ENCODE peak calls at places on chromosomes 16 and 17, in ten cellular contexts. One of them, this sample, is unnamed.

GRCh38 chr16:30948956-30949654 is at the start of gene ORAI3:
- DNase-seq in CD8-positive, alpha-beta T cell: peak; percentile 43
- DNase-seq in substantia nigra: no peak
- DNase-seq in progenitor cell of endocrine pancreas: peak; percentile 45
- DNase-seq in NCI-H1092 treated with DMSO at 0.1 percent for 48 hours: no peak
- DNase-seq in WTC11: peak; percentile 69
- DNase-seq in PC-3: peak; percentile 42
- DNase-seq in GM20000: peak; percentile 92
- DNase-seq in stimulated activated CD8-positive, alpha-beta memory T cell treated with anti-CD3 and anti-CD28 coated beads, Interleukin-7, amount 100 ng/mL, for 48 hours: no peak
- DNase-seq in NCI-H2171: peak; percentile 13
- DNase-seq in this sample: peak; percentile 40

GRCh38 chr17:19317359-19318095 is 45.0 kb downstream of the B9D1 start:
- DNase-seq in PC-3: no peak
- DNase-seq in NCI-H2171: no peak
- DNase-seq in progenitor cell of endocrine pancreas: peak; percentile 26
- DNase-seq in GM20000: peak; percentile 74
- DNase-seq in CD8-positive, alpha-beta T cell: no peak
- DNase-seq in stimulated activated CD8-positive, alpha-beta memory T cell treated with anti-CD3 and anti-CD28 coated beads, Interleukin-7, amount 100 ng/mL, for 48 hours: no peak
- DNase-seq in substantia nigra: peak; percentile 79
- DNase-seq in NCI-H1092 treated with DMSO at 0.1 percent for 48 hours: no peak
- DNase-seq in WTC11: peak; percentile 94
- DNase-seq in this sample: peak; percentile 90

GRCh38 chr16:27318399-27319256 is 4.9 kb downstream of the IL4R start:
- DNase-seq in PC-3: no peak
- DNase-seq in NCI-H2171: no peak
- DNase-seq in substantia nigra: no peak
- DNase-seq in GM20000: peak; percentile 64
- DNase-seq in NCI-H1092 treated with DMSO at 0.1 percent for 48 hours: no peak
- DNase-seq in stimulated activated CD8-positive, alpha-beta memory T cell treated with anti-CD3 and anti-CD28 coated beads, Interleukin-7, amount 100 ng/mL, for 48 hours: peak; percentile 35
- DNase-seq in WTC11: peak; percentile 19
- DNase-seq in progenitor cell of endocrine pancreas: no peak
- DNase-seq in CD8-positive, alpha-beta T cell: peak; percentile 53
- DNase-seq in this sample: no peak

GRCh38 chr17:74599023-74599399 is 6.9 kb upstream of the CD300LD start:
- DNase-seq in NCI-H2171: no peak
- DNase-seq in progenitor cell of endocrine pancreas: no peak
- DNase-seq in CD8-positive, alpha-beta T cell: no peak
- DNase-seq in stimulated activated CD8-positive, alpha-beta memory T cell treated with anti-CD3 and anti-CD28 coated beads, Interleukin-7, amount 100 ng/mL, for 48 hours: no peak
- DNase-seq in WTC11: no peak
- DNase-seq in NCI-H1092 treated with DMSO at 0.1 percent for 48 hours: no peak
- DNase-seq in PC-3: no peak
- DNase-seq in GM20000: no peak
- DNase-seq in substantia nigra: no peak
- DNase-seq in this sample: no peak

GRCh38 chr17:68344701-68345136 is 53.4 kb downstream of the ARSG start:
- DNase-seq in PC-3: no peak
- DNase-seq in substantia nigra: no peak
- DNase-seq in progenitor cell of endocrine pancreas: no peak
- DNase-seq in CD8-positive, alpha-beta T cell: peak; percentile 58
- DNase-seq in stimulated activated CD8-positive, alpha-beta memory T cell treated with anti-CD3 and anti-CD28 coated beads, Interleukin-7, amount 100 ng/mL, for 48 hours: no peak
- DNase-seq in WTC11: no peak
- DNase-seq in GM20000: no peak
- DNase-seq in NCI-H2171: no peak
- DNase-seq in NCI-H1092 treated with DMSO at 0.1 percent for 48 hours: no peak
- DNase-seq in this sample: no peak

GRCh38 chr17:78617371-78618061 is 40.3 kb upstream of the DNAH17 start:
- DNase-seq in WTC11: no peak
- DNase-seq in GM20000: no peak
- DNase-seq in substantia nigra: no peak
- DNase-seq in CD8-positive, alpha-beta T cell: no peak
- DNase-seq in NCI-H1092 treated with DMSO at 0.1 percent for 48 hours: no peak
- DNase-seq in PC-3: no peak
- DNase-seq in stimulated activated CD8-positive, alpha-beta memory T cell treated with anti-CD3 and anti-CD28 coated beads, Interleukin-7, amount 100 ng/mL, for 48 hours: no peak
- DNase-seq in NCI-H2171: no peak
- DNase-seq in progenitor cell of endocrine pancreas: no peak
- DNase-seq in this sample: no peak

GRCh38 chr17:36922175-36922574 is 15.1 kb upstream of the LHX1 start:
- DNase-seq in NCI-H2171: no peak
- DNase-seq in PC-3: no peak
- DNase-seq in stimulated activated CD8-positive, alpha-beta memory T cell treated with anti-CD3 and anti-CD28 coated beads, Interleukin-7, amount 100 ng/mL, for 48 hours: no peak
- DNase-seq in NCI-H1092 treated with DMSO at 0.1 percent for 48 hours: no peak
- DNase-seq in GM20000: no peak
- DNase-seq in progenitor cell of endocrine pancreas: no peak
- DNase-seq in WTC11: no peak
- DNase-seq in CD8-positive, alpha-beta T cell: no peak
- DNase-seq in substantia nigra: no peak
- DNase-seq in this sample: no peak

GRCh38 chr16:14007460-14007859 is 63.7 kb upstream of the MRTFB start:
- DNase-seq in CD8-positive, alpha-beta T cell: no peak
- DNase-seq in NCI-H1092 treated with DMSO at 0.1 percent for 48 hours: peak; percentile 61
- DNase-seq in GM20000: peak; percentile 26
- DNase-seq in substantia nigra: no peak
- DNase-seq in WTC11: no peak
- DNase-seq in stimulated activated CD8-positive, alpha-beta memory T cell treated with anti-CD3 and anti-CD28 coated beads, Interleukin-7, amount 100 ng/mL, for 48 hours: no peak
- DNase-seq in PC-3: peak; percentile 76
- DNase-seq in progenitor cell of endocrine pancreas: no peak
- DNase-seq in NCI-H2171: no peak
- DNase-seq in this sample: no peak

GRCh38 chr16:89270666-89271345 is 53.3 kb downstream of the ZNF778 start:
- DNase-seq in progenitor cell of endocrine pancreas: no peak
- DNase-seq in stimulated activated CD8-positive, alpha-beta memory T cell treated with anti-CD3 and anti-CD28 coated beads, Interleukin-7, amount 100 ng/mL, for 48 hours: no peak
- DNase-seq in PC-3: no peak
- DNase-seq in substantia nigra: no peak
- DNase-seq in CD8-positive, alpha-beta T cell: no peak
- DNase-seq in NCI-H1092 treated with DMSO at 0.1 percent for 48 hours: no peak
- DNase-seq in NCI-H2171: no peak
- DNase-seq in WTC11: no peak
- DNase-seq in GM20000: no peak
- DNase-seq in this sample: no peak

GRCh38 chr17:43790311-43790940 is 10.2 kb downstream of the CFAP97D1 start:
- DNase-seq in PC-3: peak; percentile 24
- DNase-seq in CD8-positive, alpha-beta T cell: no peak
- DNase-seq in progenitor cell of endocrine pancreas: no peak
- DNase-seq in NCI-H2171: no peak
- DNase-seq in stimulated activated CD8-positive, alpha-beta memory T cell treated with anti-CD3 and anti-CD28 coated beads, Interleukin-7, amount 100 ng/mL, for 48 hours: no peak
- DNase-seq in GM20000: no peak
- DNase-seq in NCI-H1092 treated with DMSO at 0.1 percent for 48 hours: peak; percentile 37
- DNase-seq in substantia nigra: no peak
- DNase-seq in WTC11: peak; percentile 29
- DNase-seq in this sample: peak; percentile 72

GRCh38 chr17:40779181-40779909 is 3.0 kb downstream of the KRT27 start:
- DNase-seq in stimulated activated CD8-positive, alpha-beta memory T cell treated with anti-CD3 and anti-CD28 coated beads, Interleukin-7, amount 100 ng/mL, for 48 hours: no peak
- DNase-seq in NCI-H1092 treated with DMSO at 0.1 percent for 48 hours: peak; percentile 8
- DNase-seq in progenitor cell of endocrine pancreas: no peak
- DNase-seq in NCI-H2171: no peak
- DNase-seq in GM20000: no peak
- DNase-seq in WTC11: peak; percentile 35
- DNase-seq in CD8-positive, alpha-beta T cell: no peak
- DNase-seq in PC-3: no peak
- DNase-seq in substantia nigra: no peak
- DNase-seq in this sample: no peak

GRCh38 chr16:88035292-88035691 is 84.1 kb downstream of the BANP start:
- DNase-seq in substantia nigra: no peak
- DNase-seq in WTC11: no peak
- DNase-seq in PC-3: no peak
- DNase-seq in NCI-H2171: no peak
- DNase-seq in CD8-positive, alpha-beta T cell: no peak
- DNase-seq in NCI-H1092 treated with DMSO at 0.1 percent for 48 hours: no peak
- DNase-seq in GM20000: no peak
- DNase-seq in progenitor cell of endocrine pancreas: no peak
- DNase-seq in stimulated activated CD8-positive, alpha-beta memory T cell treated with anti-CD3 and anti-CD28 coated beads, Interleukin-7, amount 100 ng/mL, for 48 hours: no peak
- DNase-seq in this sample: no peak

GRCh38 chr17:12134587-12134986 is 113.9 kb downstream of the MAP2K4 start:
- DNase-seq in PC-3: no peak
- DNase-seq in NCI-H2171: no peak
- DNase-seq in NCI-H1092 treated with DMSO at 0.1 percent for 48 hours: no peak
- DNase-seq in stimulated activated CD8-positive, alpha-beta memory T cell treated with anti-CD3 and anti-CD28 coated beads, Interleukin-7, amount 100 ng/mL, for 48 hours: no peak
- DNase-seq in progenitor cell of endocrine pancreas: no peak
- DNase-seq in WTC11: no peak
- DNase-seq in CD8-positive, alpha-beta T cell: no peak
- DNase-seq in GM20000: no peak
- DNase-seq in substantia nigra: no peak
- DNase-seq in this sample: no peak

GRCh38 chr17:67655478-67656148 is 62.1 kb upstream of the NOL11 start:
- DNase-seq in GM20000: no peak
- DNase-seq in CD8-positive, alpha-beta T cell: no peak
- DNase-seq in progenitor cell of endocrine pancreas: no peak
- DNase-seq in stimulated activated CD8-positive, alpha-beta memory T cell treated with anti-CD3 and anti-CD28 coated beads, Interleukin-7, amount 100 ng/mL, for 48 hours: no peak
- DNase-seq in WTC11: no peak
- DNase-seq in PC-3: no peak
- DNase-seq in NCI-H1092 treated with DMSO at 0.1 percent for 48 hours: no peak
- DNase-seq in NCI-H2171: no peak
- DNase-seq in substantia nigra: no peak
- DNase-seq in this sample: peak; percentile 11

GRCh38 chr17:61456688-61457225 is 4.5 kb downstream of the TBX4 start:
- DNase-seq in WTC11: no peak
- DNase-seq in CD8-positive, alpha-beta T cell: peak; percentile 6
- DNase-seq in NCI-H2171: no peak
- DNase-seq in PC-3: no peak
- DNase-seq in substantia nigra: no peak
- DNase-seq in NCI-H1092 treated with DMSO at 0.1 percent for 48 hours: no peak
- DNase-seq in GM20000: no peak
- DNase-seq in progenitor cell of endocrine pancreas: no peak
- DNase-seq in stimulated activated CD8-positive, alpha-beta memory T cell treated with anti-CD3 and anti-CD28 coated beads, Interleukin-7, amount 100 ng/mL, for 48 hours: no peak
- DNase-seq in this sample: no peak

GRCh38 chr17:57956311-57957119 is 1.3 kb upstream of the CUEDC1 start:
- DNase-seq in WTC11: no peak
- DNase-seq in stimulated activated CD8-positive, alpha-beta memory T cell treated with anti-CD3 and anti-CD28 coated beads, Interleukin-7, amount 100 ng/mL, for 48 hours: peak; percentile 13
- DNase-seq in progenitor cell of endocrine pancreas: no peak
- DNase-seq in NCI-H1092 treated with DMSO at 0.1 percent for 48 hours: no peak
- DNase-seq in CD8-positive, alpha-beta T cell: peak; percentile 43
- DNase-seq in PC-3: no peak
- DNase-seq in NCI-H2171: peak; percentile 42
- DNase-seq in GM20000: peak; percentile 77
- DNase-seq in substantia nigra: no peak
- DNase-seq in this sample: peak; percentile 87

GRCh38 chr17:75130632-75131277 is 787 bp downstream of the NT5C start:
- DNase-seq in progenitor cell of endocrine pancreas: peak; percentile 42
- DNase-seq in stimulated activated CD8-positive, alpha-beta memory T cell treated with anti-CD3 and anti-CD28 coated beads, Interleukin-7, amount 100 ng/mL, for 48 hours: peak; percentile 20
- DNase-seq in WTC11: peak; percentile 75
- DNase-seq in GM20000: peak; percentile 76
- DNase-seq in PC-3: peak; percentile 73
- DNase-seq in CD8-positive, alpha-beta T cell: peak; percentile 47
- DNase-seq in NCI-H1092 treated with DMSO at 0.1 percent for 48 hours: peak; percentile 74
- DNase-seq in NCI-H2171: peak; percentile 87
- DNase-seq in substantia nigra: no peak
- DNase-seq in this sample: peak; percentile 100

GRCh38 chr17:63698886-63699637 is 863 bp downstream of the LIMD2 start:
- DNase-seq in WTC11: peak; percentile 62
- DNase-seq in substantia nigra: no peak
- DNase-seq in stimulated activated CD8-positive, alpha-beta memory T cell treated with anti-CD3 and anti-CD28 coated beads, Interleukin-7, amount 100 ng/mL, for 48 hours: peak; percentile 65
- DNase-seq in GM20000: peak; percentile 89
- DNase-seq in PC-3: peak; percentile 25
- DNase-seq in NCI-H2171: no peak
- DNase-seq in progenitor cell of endocrine pancreas: peak; percentile 29
- DNase-seq in NCI-H1092 treated with DMSO at 0.1 percent for 48 hours: peak; percentile 31
- DNase-seq in CD8-positive, alpha-beta T cell: peak; percentile 92
- DNase-seq in this sample: no peak

GRCh38 chr17:9020096-9020823 is 1.1 kb upstream of the NTN1 start:
- DNase-seq in WTC11: no peak
- DNase-seq in NCI-H1092 treated with DMSO at 0.1 percent for 48 hours: no peak
- DNase-seq in stimulated activated CD8-positive, alpha-beta memory T cell treated with anti-CD3 and anti-CD28 coated beads, Interleukin-7, amount 100 ng/mL, for 48 hours: no peak
- DNase-seq in NCI-H2171: no peak
- DNase-seq in progenitor cell of endocrine pancreas: no peak
- DNase-seq in GM20000: peak; percentile 43
- DNase-seq in substantia nigra: no peak
- DNase-seq in PC-3: no peak
- DNase-seq in CD8-positive, alpha-beta T cell: no peak
- DNase-seq in this sample: no peak

GRCh38 chr16:75074920-75075687 is 41.5 kb downstream of the LDHD start:
- DNase-seq in WTC11: no peak
- DNase-seq in substantia nigra: no peak
- DNase-seq in GM20000: peak; percentile 67
- DNase-seq in stimulated activated CD8-positive, alpha-beta memory T cell treated with anti-CD3 and anti-CD28 coated beads, Interleukin-7, amount 100 ng/mL, for 48 hours: peak; percentile 63
- DNase-seq in progenitor cell of endocrine pancreas: no peak
- DNase-seq in NCI-H2171: no peak
- DNase-seq in NCI-H1092 treated with DMSO at 0.1 percent for 48 hours: no peak
- DNase-seq in CD8-positive, alpha-beta T cell: peak; percentile 84
- DNase-seq in PC-3: no peak
- DNase-seq in this sample: no peak

GRCh38 chr16:83992624-83993023 is 24.6 kb downstream of the NECAB2 start:
- DNase-seq in stimulated activated CD8-positive, alpha-beta memory T cell treated with anti-CD3 and anti-CD28 coated beads, Interleukin-7, amount 100 ng/mL, for 48 hours: no peak
- DNase-seq in NCI-H2171: no peak
- DNase-seq in substantia nigra: no peak
- DNase-seq in PC-3: peak; percentile 20
- DNase-seq in WTC11: no peak
- DNase-seq in NCI-H1092 treated with DMSO at 0.1 percent for 48 hours: peak; percentile 41
- DNase-seq in progenitor cell of endocrine pancreas: no peak
- DNase-seq in GM20000: no peak
- DNase-seq in CD8-positive, alpha-beta T cell: no peak
- DNase-seq in this sample: no peak

GRCh38 chr17:10116267-10116666 is 82.1 kb downstream of the GAS7 start:
- DNase-seq in substantia nigra: no peak
- DNase-seq in stimulated activated CD8-positive, alpha-beta memory T cell treated with anti-CD3 and anti-CD28 coated beads, Interleukin-7, amount 100 ng/mL, for 48 hours: no peak
- DNase-seq in PC-3: no peak
- DNase-seq in NCI-H2171: no peak
- DNase-seq in CD8-positive, alpha-beta T cell: no peak
- DNase-seq in WTC11: no peak
- DNase-seq in progenitor cell of endocrine pancreas: no peak
- DNase-seq in NCI-H1092 treated with DMSO at 0.1 percent for 48 hours: no peak
- DNase-seq in GM20000: no peak
- DNase-seq in this sample: no peak

GRCh38 chr17:66963521-66964082 is 905 bp upstream of the CACNG4 start:
- DNase-seq in CD8-positive, alpha-beta T cell: no peak
- DNase-seq in substantia nigra: no peak
- DNase-seq in progenitor cell of endocrine pancreas: no peak
- DNase-seq in NCI-H1092 treated with DMSO at 0.1 percent for 48 hours: no peak
- DNase-seq in PC-3: no peak
- DNase-seq in WTC11: no peak
- DNase-seq in stimulated activated CD8-positive, alpha-beta memory T cell treated with anti-CD3 and anti-CD28 coated beads, Interleukin-7, amount 100 ng/mL, for 48 hours: no peak
- DNase-seq in NCI-H2171: no peak
- DNase-seq in GM20000: no peak
- DNase-seq in this sample: no peak

GRCh38 chr16:57590654-57591085 is 37.8 kb upstream of the ADGRG1 start:
- DNase-seq in stimulated activated CD8-positive, alpha-beta memory T cell treated with anti-CD3 and anti-CD28 coated beads, Interleukin-7, amount 100 ng/mL, for 48 hours: no peak
- DNase-seq in PC-3: peak; percentile 85
- DNase-seq in NCI-H1092 treated with DMSO at 0.1 percent for 48 hours: no peak
- DNase-seq in progenitor cell of endocrine pancreas: no peak
- DNase-seq in WTC11: no peak
- DNase-seq in GM20000: no peak
- DNase-seq in substantia nigra: no peak
- DNase-seq in CD8-positive, alpha-beta T cell: no peak
- DNase-seq in NCI-H2171: no peak
- DNase-seq in this sample: no peak

GRCh38 chr16:47043200-47043599 is 69.7 kb upstream of the DNAJA2 start:
- DNase-seq in substantia nigra: no peak
- DNase-seq in PC-3: no peak
- DNase-seq in CD8-positive, alpha-beta T cell: no peak
- DNase-seq in NCI-H2171: peak; percentile 2
- DNase-seq in stimulated activated CD8-positive, alpha-beta memory T cell treated with anti-CD3 and anti-CD28 coated beads, Interleukin-7, amount 100 ng/mL, for 48 hours: no peak
- DNase-seq in NCI-H1092 treated with DMSO at 0.1 percent for 48 hours: no peak
- DNase-seq in GM20000: no peak
- DNase-seq in WTC11: no peak
- DNase-seq in progenitor cell of endocrine pancreas: no peak
- DNase-seq in this sample: peak; percentile 91

GRCh38 chr16:89605186-89605970 is 8.1 kb upstream of the DPEP1 start:
- DNase-seq in progenitor cell of endocrine pancreas: no peak
- DNase-seq in substantia nigra: no peak
- DNase-seq in NCI-H2171: no peak
- DNase-seq in PC-3: no peak
- DNase-seq in stimulated activated CD8-positive, alpha-beta memory T cell treated with anti-CD3 and anti-CD28 coated beads, Interleukin-7, amount 100 ng/mL, for 48 hours: no peak
- DNase-seq in NCI-H1092 treated with DMSO at 0.1 percent for 48 hours: no peak
- DNase-seq in WTC11: no peak
- DNase-seq in GM20000: no peak
- DNase-seq in CD8-positive, alpha-beta T cell: no peak
- DNase-seq in this sample: no peak

GRCh38 chr17:56966277-56966676 is 5.4 kb upstream of the COIL start:
- DNase-seq in NCI-H1092 treated with DMSO at 0.1 percent for 48 hours: peak; percentile 62
- DNase-seq in stimulated activated CD8-positive, alpha-beta memory T cell treated with anti-CD3 and anti-CD28 coated beads, Interleukin-7, amount 100 ng/mL, for 48 hours: no peak
- DNase-seq in substantia nigra: no peak
- DNase-seq in NCI-H2171: peak; percentile 16
- DNase-seq in CD8-positive, alpha-beta T cell: no peak
- DNase-seq in GM20000: no peak
- DNase-seq in WTC11: no peak
- DNase-seq in PC-3: no peak
- DNase-seq in progenitor cell of endocrine pancreas: no peak
- DNase-seq in this sample: peak; percentile 73

This sample was measured in NCI-H524.